ENCODE peak calls at places on chromosome 11, in eight cellular contexts. H is epithelial cell of esophagus, N is neural crest cell, Q is left lung, T is coronary artery, I is GM13976, F is choroid plexus epithelial cell, K is ovary. S is an unnamed sample.

GRCh38 chr11:7449196-7449840 is 36.0 kb upstream of the OLFML1 start:
- DNase-seq in F (no peak), I (no peak), Q (no peak), K (no peak), N (no peak), H (no peak), T (no peak), S (no peak)

GRCh38 chr11:92828576-92828975 is 140.9 kb upstream of the MTNR1B start:
- DNase-seq in K (no peak), I (no peak), T (no peak), N (peak; percentile 18), Q (no peak), H (no peak), F (no peak), S (no peak)

GRCh38 chr11:49202287-49202976 is 6.0 kb downstream of the FOLH1 start:
- DNase-seq in F (no peak), T (no peak), H (no peak), K (no peak), N (no peak), Q (no peak), I (no peak), S (no peak)

GRCh38 chr11:130087294-130087926 is 17.7 kb downstream of the APLP2 start:
- DNase-seq in T (no peak), H (no peak), F (peak; percentile 9), Q (no peak), N (no peak), I (no peak), K (no peak), S (no peak)

GRCh38 chr11:131643171-131643570 is 272.8 kb downstream of the NTM start:
- DNase-seq in Q (no peak), N (no peak), I (no peak), T (peak; percentile 43), K (no peak), H (no peak), F (no peak), S (no peak)

GRCh38 chr11:961921-962320 is 36.3 kb downstream of the AP2A2 start:
- DNase-seq in H (no peak), F (no peak), N (no peak), T (no peak), Q (peak; percentile 59), I (no peak), K (no peak), S (no peak)

GRCh38 chr11:128361451-128362020 is 225.8 kb downstream of the ETS1 start:
- DNase-seq in T (no peak), H (no peak), N (no peak), I (no peak), K (no peak), Q (no peak), F (peak; percentile 75), S (no peak)

GRCh38 chr11:32830413-32830738 is 649 bp downstream of the PRRG4 start:
- DNase-seq in F (peak; percentile 2), N (no peak), Q (no peak), K (no peak), I (no peak), T (no peak), H (peak; percentile 78), S (peak; percentile 80)

GRCh38 chr11:60887531-60887930 is 18.9 kb downstream of the PRPF19 start:
- DNase-seq in F (peak; percentile 78), Q (no peak), H (peak; percentile 61), K (no peak), N (no peak), T (no peak), I (peak; percentile 48), S (peak; percentile 55)

GRCh38 chr11:3056296-3057068 is 741 bp downstream of the CARS1 start:
- DNase-seq in T (no peak), Q (no peak), I (no peak), F (no peak), H (no peak), K (no peak), N (no peak), S (peak; percentile 33)

GRCh38 chr11:130940706-130941105 is 24.4 kb upstream of the SNX19 start:
- DNase-seq in H (no peak), T (no peak), F (no peak), K (no peak), N (no peak), Q (no peak), I (no peak), S (no peak)

GRCh38 chr11:116851631-116852030 is 14.2 kb upstream of the APOA1 start:
- DNase-seq in F (no peak), H (no peak), N (no peak), I (no peak), Q (peak; percentile 83), T (peak; percentile 71), K (no peak), S (no peak)

GRCh38 chr11:134879341-134879740 is 467.3 kb upstream of the B3GAT1 start:
- DNase-seq in T (peak; percentile 40), H (no peak), I (no peak), F (no peak), N (no peak), K (no peak), Q (no peak), S (no peak)

GRCh38 chr11:123006860-123007542 is 25.4 kb upstream of the BSX start:
- DNase-seq in H (no peak), I (no peak), T (no peak), K (no peak), N (no peak), F (no peak), Q (no peak), S (no peak)

GRCh38 chr11:1153105-1153950 is 4.4 kb upstream of the MUC5AC start:
- DNase-seq in F (no peak), Q (peak; percentile 69), N (no peak), H (no peak), I (peak; percentile 31), T (peak; percentile 70), K (no peak), S (no peak)

GRCh38 chr11:105829084-105829483 is 193.0 kb downstream of the MSANTD4 start:
- DNase-seq in I (peak; percentile 11), K (no peak), H (no peak), N (no peak), F (no peak), T (no peak), Q (no peak), S (no peak)

GRCh38 chr11:16278986-16279385 is 77.4 kb downstream of the SOX6 start:
- DNase-seq in I (no peak), Q (no peak), N (no peak), T (no peak), H (no peak), F (no peak), K (no peak), S (no peak)

GRCh38 chr11:24779791-24780190 is 282.9 kb downstream of the LUZP2 start:
- DNase-seq in I (no peak), F (peak; percentile 58), T (no peak), K (no peak), N (no peak), Q (no peak), H (peak; percentile 17), S (peak; percentile 12)

GRCh38 chr11:24781288-24781687 is 284.4 kb downstream of the LUZP2 start:
- DNase-seq in F (peak; percentile 11), K (no peak), N (no peak), H (peak; percentile 4), Q (no peak), I (no peak), T (no peak), S (no peak)
- TF ChIP-seq CTCF in F (peak; percentile 32), K (no peak), N (no peak), H (no peak), Q (no peak), I (no peak), T (no peak), S (no peak)

DNA sequence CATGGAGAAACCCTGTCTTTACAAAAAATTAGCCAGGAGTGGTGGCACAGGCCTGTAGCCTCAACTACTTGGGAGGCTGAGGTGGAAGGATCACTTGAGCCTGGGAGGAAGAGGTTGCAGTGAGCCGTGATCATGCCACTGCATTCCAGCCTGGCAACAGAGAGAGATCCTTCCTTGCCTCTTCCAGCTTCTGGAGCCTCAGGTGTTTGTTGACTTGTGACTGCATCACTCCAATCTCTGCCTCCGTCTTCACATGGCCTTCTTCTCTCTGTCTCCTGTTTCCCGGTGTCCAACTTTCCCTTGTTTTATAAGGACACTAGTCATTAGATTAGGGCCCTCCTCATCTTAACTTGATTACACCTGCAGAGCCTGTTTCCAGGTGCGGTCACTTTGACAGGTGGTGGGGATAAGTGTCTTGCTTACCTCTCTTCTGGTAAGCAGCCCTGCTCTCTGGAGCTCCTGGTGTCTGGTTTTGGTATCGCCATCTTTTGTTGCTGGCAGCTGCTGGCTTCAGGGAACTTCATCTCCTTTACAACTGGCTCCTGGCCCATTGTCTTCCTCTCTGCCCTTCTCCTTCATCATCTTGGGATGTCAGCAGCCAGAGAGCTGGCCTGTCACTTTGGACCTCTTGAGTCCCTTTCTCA is 8.2 kb upstream of the USP2 start:
- DNase-seq in Q (no peak), F (peak; percentile 39), N (no peak), T (no peak), I (peak; percentile 40), K (no peak), H (peak; percentile 45), S (no peak)
- TF ChIP-seq CTCF in Q (no peak), F (peak; percentile 58), N (peak; percentile 53), T (no peak), I (no peak), K (no peak), H (peak; percentile 68), S (no peak)

GRCh38 chr11:91435694-91436375 is 788.8 kb upstream of the FAT3 start:
- DNase-seq in K (no peak), F (no peak), T (no peak), H (peak; percentile 5), I (no peak), N (no peak), Q (no peak), S (peak; percentile 27)
- TF ChIP-seq CTCF in K (no peak), F (no peak), T (no peak), H (peak; percentile 9), I (no peak), N (no peak), Q (no peak), S (no peak)

GRCh38 chr11:44609028-44609782 is 43.7 kb downstream of the CD82 start:
- DNase-seq in I (peak; percentile 62), K (no peak), H (no peak), T (no peak), Q (no peak), F (no peak), N (no peak), S (no peak)

GRCh38 chr11:44611687-44612437 is 46.4 kb downstream of the CD82 start:
- DNase-seq in I (peak; percentile 73), Q (no peak), K (no peak), N (no peak), T (no peak), H (no peak), F (no peak), S (no peak)

GRCh38 chr11:44609783-44610155 is 44.3 kb downstream of the CD82 start:
- DNase-seq in I (no peak), Q (no peak), K (no peak), F (no peak), N (no peak), T (no peak), H (no peak), S (no peak)

GRCh38 chr11:44610556-44610955 is 45.1 kb downstream of the CD82 start:
- DNase-seq in I (no peak), N (no peak), T (no peak), K (no peak), Q (no peak), F (no peak), H (no peak), S (no peak)

GRCh38 chr11:44611088-44611487 is 45.6 kb downstream of the CD82 start:
- DNase-seq in H (no peak), K (no peak), F (no peak), Q (no peak), I (no peak), T (no peak), N (no peak), S (no peak)
- TF ChIP-seq CTCF in H (no peak), K (no peak), F (no peak), Q (no peak), I (no peak), T (no peak), N (no peak), S (no peak)